ENCODE peak calls at places on chromosome 19, in ten cellular contexts. O, V, L, X, Z, D, K, I, M and R are unnamed samples.

GRCh38 chr19:10863107-10863700 is 8.1 kb upstream of the CARM1 start:
- DNase-seq in X (no peak), M (no peak), K (no peak), V (no peak), Z (no peak), O (no peak), D (peak), I (no peak), L (no peak), R (peak)

GRCh38 chr19:13096968-13097330 is 5.7 kb downstream of the LYL1 start:
- DNase-seq in M (no peak), V (no peak), I (no peak), L (no peak), X (no peak), Z (no peak), O (no peak), K (no peak), D (no peak), R (no peak)

GRCh38 chr19:32238076-32238475 is 107.3 kb upstream of the ZNF507 start:
- DNase-seq in D (no peak), O (no peak), Z (peak), K (no peak), X (no peak), L (no peak), M (no peak), V (no peak), I (peak), R (no peak)

GRCh38 chr19:6087074-6087506 is 23.2 kb downstream of the RFX2 start:
- DNase-seq in V (no peak), O (no peak), M (no peak), K (no peak), Z (peak), I (peak), X (no peak), L (no peak), D (no peak), R (no peak)

GRCh38 chr19:35780058-35780457 is 4.7 kb downstream of the ARHGAP33 start:
- DNase-seq in L (no peak), I (no peak), X (no peak), Z (no peak), M (no peak), O (no peak), V (no peak), K (no peak), D (no peak), R (no peak)

GRCh38 chr19:8194528-8195275 is 14.5 kb upstream of the CERS4 start:
- DNase-seq in L (peak), M (no peak), V (peak), X (no peak), Z (peak), D (peak), I (peak), K (no peak), O (no peak), R (no peak)

GRCh38 chr19:41877916-41878905 is 1.1 kb downstream of the CD79A start:
- DNase-seq in I (no peak), L (no peak), V (no peak), D (no peak), O (no peak), K (no peak), X (no peak), Z (no peak), M (no peak), R (no peak)

GRCh38 chr19:56637976-56638555 is 4.9 kb upstream of the SMIM17 start:
- DNase-seq in M (peak), O (no peak), L (no peak), Z (peak), K (peak), X (peak), D (no peak), I (peak), V (no peak), R (peak)

GRCh38 chr19:34173145-34173956 is 1.0 kb downstream of the LSM14A start:
- DNase-seq in O (no peak), K (peak), Z (peak), L (peak), V (peak), X (peak), D (peak), M (no peak), I (no peak), R (peak)

GRCh38 chr19:30879225-30879624 is 470.0 kb downstream of the TSHZ3 start:
- DNase-seq in L (no peak), D (no peak), V (no peak), X (no peak), Z (no peak), K (no peak), I (no peak), M (no peak), O (no peak), R (no peak)

GRCh38 chr19:50511069-50511822 is at the start of gene JOSD2:
- DNase-seq in V (peak), L (peak), Z (peak), M (peak), D (peak), I (peak), X (peak), K (peak), O (peak), R (peak)

GRCh38 chr19:17951151-17952040 is 15.5 kb upstream of the KCNN1 start:
- DNase-seq in V (peak), O (no peak), D (no peak), L (no peak), Z (no peak), M (no peak), I (no peak), K (no peak), X (no peak), R (no peak)

GRCh38 chr19:33631628-33631995 is 9.9 kb downstream of the CHST8 start:
- DNase-seq in X (no peak), D (no peak), K (no peak), Z (no peak), O (no peak), V (no peak), I (no peak), M (no peak), L (no peak), R (no peak)